ENCODE peak calls at places on chromosomes 12 and 14, in seven cellular contexts. I is HL-60, J is HCT116, S is GM23338, U is SK-N-SH, G is HepG2, D is K562. E is an unnamed sample.
A peak's percentile ranks its signal among the peaks of the same experiment; 100 is the strongest.

GRCh38 chr12:8018666-8019581 is 13.6 kb upstream of the FOXJ2 start:
- DNase-seq in G (peak; percentile 43), I (no peak), S (peak; percentile 96), J (peak; percentile 50), U (peak; percentile 33), D (peak; percentile 53), E (no peak)

GRCh38 chr12:92539966-92540791 is 162.6 kb upstream of the PLEKHG7 start:
- DNase-seq in S (peak; percentile 41), I (no peak), D (no peak), U (no peak), G (no peak), J (no peak), E (no peak)

GRCh38 chr12:82363990-82364389 is 5.7 kb downstream of the METTL25 start:
- DNase-seq in U (no peak), S (no peak), J (no peak), I (no peak), G (no peak), D (no peak), E (no peak)

GRCh38 chr14:99574099-99574880 is 29.7 kb downstream of the CCDC85C start:
- DNase-seq in I (no peak), U (peak; percentile 69), G (peak; percentile 73), S (peak; percentile 84), D (no peak), J (no peak), E (no peak)

GRCh38 chr14:91366749-91367148 is 50.9 kb downstream of the CCDC88C start:
- DNase-seq in U (no peak), I (no peak), D (no peak), S (no peak), J (no peak), G (no peak), E (no peak)

GRCh38 chr14:97603201-97603600 is 806.0 kb downstream of the VRK1 start:
- DNase-seq in S (no peak), J (no peak), I (no peak), U (no peak), G (no peak), D (no peak), E (no peak)

GRCh38 chr12:56991319-56991906 is 14.9 kb downstream of the ZBTB39 start:
- DNase-seq in U (no peak), D (no peak), S (no peak), G (no peak), J (no peak), I (peak; percentile 53), E (no peak)

GRCh38 chr12:51482808-51483532 is 58.3 kb downstream of the SLC4A8 start:
- DNase-seq in J (no peak), S (no peak), D (no peak), G (no peak), I (no peak), U (no peak), E (no peak)

GRCh38 chr12:11820476-11820875 is 171.0 kb downstream of the ETV6 start:
- DNase-seq in J (no peak), S (no peak), G (no peak), I (no peak), U (no peak), D (no peak), E (no peak)

GRCh38 chr14:33943081-33943480 is 7.8 kb downstream of the EGLN3 start:
- DNase-seq in J (no peak), S (no peak), I (no peak), U (peak; percentile 74), G (no peak), D (no peak), E (no peak)

GRCh38 chr14:54778618-54779017 is 124.0 kb downstream of the GCH1 start:
- DNase-seq in G (no peak), J (no peak), D (no peak), S (no peak), I (no peak), U (no peak), E (no peak)

GRCh38 chr14:37167151-37168047 is 5.0 kb downstream of the SLC25A21 start:
- DNase-seq in S (peak; percentile 91), J (no peak), D (peak; percentile 56), G (no peak), I (no peak), U (no peak), E (no peak)

GRCh38 chr14:75831455-75831854 is 150.3 kb downstream of the TGFB3 start:
- DNase-seq in I (peak; percentile 80), G (peak; percentile 27), U (no peak), S (no peak), J (no peak), D (peak; percentile 55), E (no peak)

GRCh38 chr14:97785495-97785894 is 988.3 kb downstream of the VRK1 start:
- DNase-seq in U (no peak), S (no peak), I (no peak), G (no peak), J (no peak), D (no peak), E (no peak)

GRCh38 chr14:34981743-34982420 is 910 bp upstream of the SRP54 start:
- DNase-seq in I (peak; percentile 39), G (no peak), J (peak; percentile 26), D (no peak), S (peak; percentile 43), U (peak; percentile 22), E (peak; percentile 7)

GRCh38 chr14:53411110-53411509 is 258.0 kb upstream of the DDHD1 start:
- DNase-seq in J (no peak), I (no peak), D (no peak), G (no peak), S (no peak), U (no peak), E (no peak)

GRCh38 chr12:98578392-98578791 is 15.1 kb upstream of the SLC25A3 start:
- DNase-seq in G (no peak), J (no peak), I (no peak), U (no peak), D (no peak), S (no peak), E (no peak)

GRCh38 chr12:104596876-104597833 is 140.4 kb downstream of the CHST11 start:
- DNase-seq in S (no peak), D (no peak), I (no peak), J (no peak), U (no peak), G (no peak), E (no peak)

GRCh38 chr14:64422753-64423152 is 34.6 kb downstream of the MTHFD1 start:
- DNase-seq in D (no peak), G (no peak), S (no peak), I (no peak), J (no peak), U (no peak), E (no peak)

GRCh38 chr12:118371354-118372282 is 1.1 kb downstream of the TAOK3 start:
- DNase-seq in I (no peak), S (peak; percentile 59), U (peak; percentile 61), J (no peak), G (no peak), D (no peak), E (no peak)

GRCh38 chr12:26746315-26746714 is 86.7 kb downstream of the ITPR2 start:
- DNase-seq in U (no peak), D (no peak), G (no peak), J (no peak), I (no peak), S (no peak), E (peak; percentile 2)

GRCh38 chr12:104507672-104508071 is 50.9 kb downstream of the CHST11 start:
- DNase-seq in D (peak; percentile 67), G (no peak), S (no peak), U (no peak), I (no peak), J (no peak), E (no peak)

GRCh38 chr12:100391856-100392255 is 35.0 kb downstream of the SLC17A8 start:
- DNase-seq in U (no peak), D (no peak), S (no peak), I (no peak), J (no peak), G (peak; percentile 18), E (no peak)

GRCh38 chr12:45959728-45960127 is 30.6 kb downstream of the SCAF11 start:
- DNase-seq in U (no peak), S (no peak), J (no peak), G (no peak), D (no peak), I (no peak), E (no peak)

GRCh38 chr12:84862190-84862589 is 50.4 kb downstream of the SLC6A15 start:
- DNase-seq in G (no peak), U (no peak), D (no peak), J (no peak), S (no peak), I (no peak), E (no peak)

GRCh38 chr12:49932023-49932422 is 18.5 kb upstream of the AQP2 start:
- DNase-seq in U (no peak), D (no peak), S (no peak), I (no peak), G (no peak), J (no peak), E (no peak)

DNA sequence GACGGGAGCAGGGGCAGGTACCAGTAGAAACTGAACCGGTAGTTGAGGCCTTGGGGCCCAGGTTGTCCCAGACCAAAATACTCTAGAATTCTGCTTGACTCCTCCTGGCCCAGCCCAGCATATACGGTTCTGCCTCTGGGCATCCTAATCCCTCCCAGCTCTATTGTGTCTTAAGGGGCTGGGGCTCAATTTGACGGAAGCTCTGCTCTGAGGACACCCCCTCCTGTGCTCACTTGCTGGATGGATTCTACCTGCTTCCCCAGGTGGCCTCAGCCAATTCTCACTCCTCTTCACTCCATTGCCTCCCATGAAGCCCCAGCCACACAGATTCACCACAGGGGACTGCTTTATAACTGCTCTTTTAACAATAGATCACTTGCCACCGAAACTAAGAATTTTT is 219.5 kb upstream of the FKBP4 start:
- DNase-seq in S (no peak), I (no peak), U (no peak), D (no peak), G (no peak), J (no peak), E (no peak)
- TF ChIP-seq REST in S (no peak), I (no peak), U (no peak), D (no peak), G (no peak), J (no peak), E (no peak)

GRCh38 chr12:75936525-75937450 is 94.8 kb downstream of the PHLDA1 start:
- DNase-seq in G (no peak), D (no peak), S (no peak), J (no peak), U (no peak), I (no peak), E (no peak)
- H3K27me3 ChIP-seq in G (no peaks in the 10 kb centered on the region), D (no peaks in the 10 kb centered on the region), S (peaks cover 10% of the 10 kb centered on the region), J (no peaks in the 10 kb centered on the region), U (no peaks in the 10 kb centered on the region), I (no peaks in the 10 kb centered on the region), E (no peaks in the 10 kb centered on the region)

GRCh38 chr14:100867631-100868315 is 35.7 kb downstream of the RTL1 start:
- DNase-seq in G (no peak), I (no peak), U (no peak), D (no peak), J (no peak), S (no peak), E (no peak)
- TF ChIP-seq REST in G (no peak), I (no peak), U (no peak), D (no peak), J (no peak), S (no peak), E (no peak)

DNA sequence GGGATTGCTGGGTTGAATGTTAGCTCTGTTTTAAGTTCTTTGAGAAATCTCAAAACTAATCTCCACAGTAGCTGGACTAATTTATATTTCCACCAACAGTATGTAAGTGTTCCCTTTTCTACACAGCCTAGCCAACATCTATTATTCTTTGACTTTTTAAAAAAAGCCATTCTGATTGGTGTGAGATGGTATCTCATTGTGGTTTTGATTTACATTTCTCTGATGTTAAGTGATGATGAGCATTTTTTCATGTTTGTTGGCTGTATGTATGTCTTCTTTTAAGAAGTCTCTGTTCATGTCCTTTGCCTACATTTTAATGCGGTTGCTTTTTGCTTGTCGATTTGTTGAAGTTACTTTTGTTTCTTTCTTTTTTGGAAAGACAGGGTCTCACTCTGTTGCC is 301.1 kb upstream of the OR4E1 start:
- DNase-seq in U (no peak), J (no peak), I (no peak), G (no peak), S (no peak), D (no peak), E (no peak)
- H3K27me3 ChIP-seq in U (no peaks in the 10 kb centered on the region), J (peaks cover 26% of the 10 kb centered on the region), I (peaks cover 2% of the 10 kb centered on the region), G (no peaks in the 10 kb centered on the region), S (no peaks in the 10 kb centered on the region), D (no peaks in the 10 kb centered on the region), E (no peaks in the 10 kb centered on the region)